ENCODE peak calls at places on chromosome 3, in four cellular contexts. One of them, this sample, is unnamed. For H3K4me1, the result is how much of the 10 kb centered on the place peaks cover.

GRCh38 chr3:54262541-54262940 is 140.2 kb downstream of the CACNA2D3 start:
- DNase-seq in fibroblast of lung: no peak
- DNase-seq in colonic mucosa: no peak
- DNase-seq in BE2C: no peak
- DNase-seq in this sample: no peak

GRCh38 chr3:144989756-144990155 is 1018.1 kb downstream of the DIPK2A start:
- DNase-seq in fibroblast of lung: peak
- DNase-seq in BE2C: no peak
- DNase-seq in colonic mucosa: no peak
- DNase-seq in this sample: no peak

GRCh38 chr3:164479978-164480377 is 598.3 kb downstream of the SI start:
- DNase-seq in fibroblast of lung: no peak
- DNase-seq in BE2C: no peak
- DNase-seq in colonic mucosa: no peak
- DNase-seq in this sample: no peak

GRCh38 chr3:16084887-16085286 is 89.6 kb upstream of the GALNT15 start:
- DNase-seq in colonic mucosa: no peak
- DNase-seq in fibroblast of lung: no peak
- DNase-seq in BE2C: no peak
- DNase-seq in this sample: no peak

GRCh38 chr3:197372076-197372661 is 73.8 kb upstream of the DLG1 start:
- DNase-seq in BE2C: no peak
- DNase-seq in colonic mucosa: peak
- DNase-seq in fibroblast of lung: peak
- DNase-seq in this sample: peak

GRCh38 chr3:120855665-120856437 is 52.2 kb upstream of the STXBP5L start:
- DNase-seq in BE2C: no peak
- DNase-seq in colonic mucosa: no peak
- DNase-seq in fibroblast of lung: peak
- DNase-seq in this sample: peak

GRCh38 chr3:111539351-111540331 is 2.4 kb upstream of the CD96 start:
- DNase-seq in fibroblast of lung: peak
- DNase-seq in colonic mucosa: peak
- DNase-seq in BE2C: peak
- DNase-seq in this sample: peak

GRCh38 chr3:15794303-15794771 is 3.4 kb downstream of the ANKRD28 start:
- DNase-seq in colonic mucosa: no peak
- DNase-seq in fibroblast of lung: peak
- DNase-seq in BE2C: no peak
- DNase-seq in this sample: no peak

GRCh38 chr3:48285675-48286074 is 44.8 kb downstream of the ZNF589 start:
- DNase-seq in colonic mucosa: no peak
- DNase-seq in fibroblast of lung: no peak
- DNase-seq in BE2C: no peak
- DNase-seq in this sample: no peak

GRCh38 chr3:80997622-80998021 is 763.8 kb downstream of the GBE1 start:
- DNase-seq in BE2C: no peak
- DNase-seq in fibroblast of lung: no peak
- DNase-seq in colonic mucosa: no peak
- DNase-seq in this sample: no peak

GRCh38 chr3:52518723-52519444 is 14.8 kb downstream of the NT5DC2 start:
- DNase-seq in fibroblast of lung: no peak
- DNase-seq in BE2C: peak
- DNase-seq in colonic mucosa: peak
- DNase-seq in this sample: peak

GRCh38 chr3:42582474-42583070 is 805 bp upstream of the SEC22C start:
- DNase-seq in colonic mucosa: no peak
- DNase-seq in fibroblast of lung: no peak
- DNase-seq in BE2C: no peak
- DNase-seq in this sample: no peak

GRCh38 chr3:156473341-156473740 is 81.6 kb downstream of the SSR3 start:
- DNase-seq in fibroblast of lung: no peak
- DNase-seq in colonic mucosa: no peak
- DNase-seq in BE2C: no peak
- DNase-seq in this sample: no peak

GRCh38 chr3:57062119-57062631 is 1.7 kb downstream of the SPATA12 start:
- DNase-seq in BE2C: no peak
- DNase-seq in fibroblast of lung: no peak
- DNase-seq in colonic mucosa: no peak
- DNase-seq in this sample: no peak

GRCh38 chr3:10023587-10024310 is 2.5 kb upstream of the FANCD2 start:
- DNase-seq in BE2C: no peak
- DNase-seq in fibroblast of lung: peak
- DNase-seq in colonic mucosa: no peak
- DNase-seq in this sample: no peak

GRCh38 chr3:146468234-146468931 is 978 bp downstream of the PLSCR2 start:
- DNase-seq in fibroblast of lung: peak
- DNase-seq in colonic mucosa: peak
- DNase-seq in BE2C: no peak
- DNase-seq in this sample: no peak

GRCh38 chr3:177487635-177488186 is 290.4 kb upstream of the TBL1XR1 start:
- DNase-seq in BE2C: no peak
- DNase-seq in colonic mucosa: no peak
- DNase-seq in fibroblast of lung: no peak
- DNase-seq in this sample: no peak

GRCh38 chr3:77354958-77355357 is 315.1 kb downstream of the ROBO2 start:
- DNase-seq in colonic mucosa: no peak
- DNase-seq in fibroblast of lung: no peak
- DNase-seq in BE2C: no peak
- DNase-seq in this sample: no peak

GRCh38 chr3:195319060-195319459 is 48.1 kb upstream of the XXYLT1 start:
- DNase-seq in colonic mucosa: no peak
- DNase-seq in fibroblast of lung: no peak
- DNase-seq in BE2C: no peak
- DNase-seq in this sample: no peak

GRCh38 chr3:2535206-2535605 is 436.5 kb downstream of the CNTN4 start:
- DNase-seq in colonic mucosa: no peak
- DNase-seq in fibroblast of lung: no peak
- DNase-seq in BE2C: no peak
- DNase-seq in this sample: no peak

GRCh38 chr3:124529826-124530571 is 200.3 kb upstream of the UMPS start:
- DNase-seq in colonic mucosa: no peak
- DNase-seq in fibroblast of lung: no peak
- DNase-seq in BE2C: no peak
- DNase-seq in this sample: no peak

GRCh38 chr3:124660606-124661005 is 69.6 kb upstream of the UMPS start:
- DNase-seq in colonic mucosa: no peak
- DNase-seq in fibroblast of lung: no peak
- DNase-seq in BE2C: no peak
- DNase-seq in this sample: no peak

GRCh38 chr3:192422321-192422997 is 304.9 kb downstream of the FGF12 start:
- DNase-seq in fibroblast of lung: peak
- DNase-seq in BE2C: no peak
- DNase-seq in colonic mucosa: no peak
- DNase-seq in this sample: no peak

GRCh38 chr3:130537609-130538304 is 20.8 kb downstream of the COL6A6 start:
- DNase-seq in colonic mucosa: no peak
- DNase-seq in fibroblast of lung: no peak
- DNase-seq in BE2C: no peak
- DNase-seq in this sample: no peak

GRCh38 chr3:54349231-54349647 is 226.9 kb downstream of the CACNA2D3 start:
- DNase-seq in BE2C: peak
- DNase-seq in fibroblast of lung: no peak
- DNase-seq in colonic mucosa: no peak
- DNase-seq in this sample: no peak

GRCh38 chr3:194327030-194327413 is 24.1 kb downstream of the CPN2 start:
- DNase-seq in colonic mucosa: no peak
- DNase-seq in BE2C: no peak
- DNase-seq in fibroblast of lung: peak
- DNase-seq in this sample: no peak

GRCh38 chr3:100245932-100246331 is 14.9 kb upstream of the TBC1D23 start:
- DNase-seq in fibroblast of lung: peak
- DNase-seq in colonic mucosa: no peak
- DNase-seq in BE2C: no peak
- DNase-seq in this sample: no peak

GRCh38 chr3:13135251-13135810 is 62.1 kb upstream of the IQSEC1 start:
- DNase-seq in colonic mucosa: no peak
- DNase-seq in BE2C: no peak
- DNase-seq in fibroblast of lung: no peak
- DNase-seq in this sample: no peak
- TF ChIP-seq CTCF in colonic mucosa: no peak
- TF ChIP-seq CTCF in BE2C: no peak
- TF ChIP-seq CTCF in fibroblast of lung: no peak
- TF ChIP-seq CTCF in this sample: no peak

DNA sequence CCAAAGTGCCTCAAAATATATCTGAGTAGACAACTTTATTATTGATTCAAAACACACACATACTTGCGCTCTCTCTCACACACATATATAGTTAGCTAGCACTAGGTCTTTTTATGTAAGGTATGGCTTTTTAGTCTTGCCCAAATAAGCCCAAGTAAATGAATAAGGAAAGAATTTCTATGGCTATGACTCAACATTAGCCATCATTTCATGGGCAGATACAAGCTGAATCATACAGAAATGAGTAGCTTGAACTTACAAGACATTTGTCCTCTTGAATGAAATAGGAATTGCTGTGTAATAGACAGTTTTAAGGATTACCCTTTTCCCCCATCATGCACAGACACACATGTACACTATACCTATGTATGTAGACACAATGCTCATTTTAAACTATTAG is 4.9 kb downstream of the CADPS start:
- DNase-seq in BE2C: no peak
- DNase-seq in fibroblast of lung: peak
- DNase-seq in colonic mucosa: no peak
- DNase-seq in this sample: no peak
- H3K4me1 ChIP-seq in BE2C: under half
- H3K4me1 ChIP-seq in fibroblast of lung: under half
- H3K4me1 ChIP-seq in colonic mucosa: under half
- H3K4me1 ChIP-seq in this sample: under half

GRCh38 chr3:6785726-6786125 is 75.2 kb upstream of the GRM7 start:
- DNase-seq in fibroblast of lung: no peak
- DNase-seq in colonic mucosa: no peak
- DNase-seq in BE2C: no peak
- DNase-seq in this sample: no peak

GRCh38 chr3:6791161-6791560 is 69.8 kb upstream of the GRM7 start:
- DNase-seq in fibroblast of lung: no peak
- DNase-seq in colonic mucosa: no peak
- DNase-seq in BE2C: no peak
- DNase-seq in this sample: no peak
- TF ChIP-seq CTCF in fibroblast of lung: no peak
- TF ChIP-seq CTCF in colonic mucosa: no peak
- TF ChIP-seq CTCF in BE2C: no peak
- TF ChIP-seq CTCF in this sample: no peak

GRCh38 chr3:139293665-139294023 is 50.2 kb upstream of the MRPS22 start:
- DNase-seq in colonic mucosa: no peak
- DNase-seq in fibroblast of lung: no peak
- DNase-seq in BE2C: no peak
- DNase-seq in this sample: no peak

GRCh38 chr3:139292933-139293664 is 50.7 kb upstream of the MRPS22 start:
- DNase-seq in BE2C: no peak
- DNase-seq in fibroblast of lung: peak
- DNase-seq in colonic mucosa: no peak
- DNase-seq in this sample: no peak

GRCh38 chr3:139297588-139298311 is 46.1 kb upstream of the MRPS22 start:
- DNase-seq in BE2C: no peak
- DNase-seq in fibroblast of lung: no peak
- DNase-seq in colonic mucosa: no peak
- DNase-seq in this sample: no peak

GRCh38 chr3:139295040-139295439 is 48.8 kb upstream of the MRPS22 start:
- DNase-seq in colonic mucosa: no peak
- DNase-seq in fibroblast of lung: no peak
- DNase-seq in BE2C: no peak
- DNase-seq in this sample: no peak

GRCh38 chr3:139296141-139296718 is 47.6 kb upstream of the MRPS22 start:
- DNase-seq in fibroblast of lung: no peak
- DNase-seq in BE2C: no peak
- DNase-seq in colonic mucosa: no peak
- DNase-seq in this sample: no peak
- H3K4me1 ChIP-seq in fibroblast of lung: under half
- H3K4me1 ChIP-seq in BE2C: under half
- H3K4me1 ChIP-seq in colonic mucosa: under half
- H3K4me1 ChIP-seq in this sample: under half

GRCh38 chr3:185825639-185826481 is 1.0 kb upstream of the IGF2BP2 start:
- DNase-seq in colonic mucosa: peak
- DNase-seq in BE2C: peak
- DNase-seq in fibroblast of lung: peak
- DNase-seq in this sample: peak

GRCh38 chr3:185823280-185824044 is 1.4 kb downstream of the IGF2BP2 start:
- DNase-seq in fibroblast of lung: peak
- DNase-seq in colonic mucosa: peak
- DNase-seq in BE2C: peak
- DNase-seq in this sample: peak

GRCh38 chr3:185825379-185825638 is 467 bp upstream of the IGF2BP2 start:
- DNase-seq in colonic mucosa: no peak
- DNase-seq in fibroblast of lung: no peak
- DNase-seq in BE2C: no peak
- DNase-seq in this sample: no peak

GRCh38 chr3:185824051-185824466 is 783 bp downstream of the IGF2BP2 start:
- DNase-seq in BE2C: no peak
- DNase-seq in colonic mucosa: peak
- DNase-seq in fibroblast of lung: no peak
- DNase-seq in this sample: peak

GRCh38 chr3:185824467-185825378 is at the start of gene IGF2BP2:
- DNase-seq in fibroblast of lung: peak
- DNase-seq in colonic mucosa: peak
- DNase-seq in BE2C: peak
- DNase-seq in this sample: peak
- TF ChIP-seq CTCF in fibroblast of lung: peak
- TF ChIP-seq CTCF in colonic mucosa: no peak
- TF ChIP-seq CTCF in BE2C: no peak
- TF ChIP-seq CTCF in this sample: no peak

GRCh38 chr3:71395927-71396695 is 187.4 kb downstream of the FOXP1 start:
- DNase-seq in fibroblast of lung: peak
- DNase-seq in BE2C: no peak
- DNase-seq in colonic mucosa: no peak
- DNase-seq in this sample: no peak
- H3K4me1 ChIP-seq in fibroblast of lung: under half
- H3K4me1 ChIP-seq in BE2C: under half
- H3K4me1 ChIP-seq in colonic mucosa: under half
- H3K4me1 ChIP-seq in this sample: under half

This sample was measured in mucosa of descending colon.